ENCODE peak calls at places on chromosomes 5 and 9, in seven cellular contexts. X is activated gamma-delta T cell treated with anti-CD3 and anti-CD28 coated beads, Interleukin-2, amount 50 U/mL, for 16 hours; Q is stimulated activated CD8-positive, alpha-beta memory T cell treated with anti-CD3 and anti-CD28 coated beads, Interleukin-12 subunit alpha, Interleukin-12 subunit beta, amount 100 ng/mL, for 1 hour; A is ovary; S is NCI-H2029; H is dorsolateral prefrontal cortex; Z is GM20000. I is an unnamed sample.
A peak's percentile ranks its signal among the peaks of the same experiment; 100 is the strongest.

GRCh38 chr5:135571210-135571609 is 7.6 kb downstream of the CXCL14 start:
- DNase-seq in X (no peak), Q (no peak), A (no peak), S (no peak), H (no peak), Z (no peak), I (no peak)

GRCh38 chr9:93958875-93959682 is 3.9 kb upstream of the BARX1 start:
- DNase-seq in X (no peak), Q (no peak), A (no peak), S (peak; percentile 52), H (no peak), Z (peak; percentile 56), I (no peak)

GRCh38 chr5:83306572-83307241 is 164.8 kb upstream of the VCAN start:
- DNase-seq in X (no peak), Q (no peak), A (no peak), S (no peak), H (no peak), Z (peak; percentile 63), I (peak; percentile 86)

GRCh38 chr5:168681556-168682183 is 102.5 kb upstream of the PANK3 start:
- DNase-seq in X (no peak), Q (no peak), A (peak; percentile 74), S (no peak), H (no peak), Z (no peak), I (peak; percentile 27)

GRCh38 chr9:76181020-76181641 is 213.1 kb downstream of the RFK start:
- DNase-seq in X (no peak), Q (no peak), A (no peak), S (peak; percentile 92), H (no peak), Z (no peak), I (peak; percentile 34)

GRCh38 chr9:131198316-131198715 is 72.9 kb downstream of the NUP214 start:
- DNase-seq in X (no peak), Q (no peak), A (no peak), S (no peak), H (no peak), Z (no peak), I (no peak)

GRCh38 chr5:76960004-76960625 is 7.3 kb downstream of the CRHBP start:
- DNase-seq in X (no peak), Q (no peak), A (no peak), S (no peak), H (no peak), Z (peak; percentile 57), I (no peak)

GRCh38 chr9:129569506-129570449 is 51.1 kb downstream of the C9orf50 start:
- DNase-seq in X (no peak), Q (no peak), A (peak; percentile 56), S (no peak), H (no peak), Z (peak; percentile 70), I (no peak)

GRCh38 chr5:13625616-13626198 is 318.8 kb downstream of the DNAH5 start:
- DNase-seq in X (no peak), Q (no peak), A (no peak), S (no peak), H (no peak), Z (no peak), I (no peak)

GRCh38 chr5:111859533-111860270 is 102.7 kb upstream of the NREP start:
- DNase-seq in X (no peak), Q (no peak), A (no peak), S (no peak), H (no peak), Z (no peak), I (peak; percentile 89)

GRCh38 chr5:83925321-83925877 is 204.7 kb upstream of the HAPLN1 start:
- DNase-seq in X (no peak), Q (no peak), A (no peak), S (no peak), H (no peak), Z (no peak), I (peak; percentile 50)

GRCh38 chr9:87606921-87607521 is 109.4 kb downstream of the DAPK1 start:
- DNase-seq in X (no peak), Q (no peak), A (no peak), S (no peak), H (no peak), Z (no peak), I (peak; percentile 64)

GRCh38 chr9:118578467-118578866 is 790.8 kb downstream of the BRINP1 start:
- DNase-seq in X (no peak), Q (no peak), A (no peak), S (no peak), H (no peak), Z (no peak), I (no peak)

GRCh38 chr5:88244686-88245085 is 24.0 kb downstream of the TMEM161B start:
- DNase-seq in X (no peak), Q (no peak), A (no peak), S (no peak), H (no peak), Z (no peak), I (no peak)

GRCh38 chr9:91710148-91710547 is 239.9 kb downstream of the ROR2 start:
- DNase-seq in X (no peak), Q (no peak), A (no peak), S (no peak), H (no peak), Z (no peak), I (no peak)

GRCh38 chr5:145450286-145450969 is 384.7 kb downstream of the PRELID2 start:
- DNase-seq in X (no peak), Q (no peak), A (no peak), S (no peak), H (no peak), Z (no peak), I (no peak)

GRCh38 chr9:108468364-108468763 is 387.4 kb downstream of the ACTL7B start:
- DNase-seq in X (no peak), Q (no peak), A (no peak), S (peak; percentile 19), H (no peak), Z (peak; percentile 8), I (no peak)

GRCh38 chr5:102795546-102795945 is 40.4 kb downstream of the PAM start:
- DNase-seq in X (no peak), Q (no peak), A (no peak), S (no peak), H (no peak), Z (no peak), I (no peak)

GRCh38 chr5:142276517-142276916 is 48.3 kb downstream of the SPRY4 start:
- DNase-seq in X (no peak), Q (no peak), A (no peak), S (no peak), H (no peak), Z (no peak), I (no peak)

GRCh38 chr5:178831049-178831448 is 28.7 kb upstream of the ZNF354B start:
- DNase-seq in X (no peak), Q (no peak), A (no peak), S (no peak), H (no peak), Z (no peak), I (no peak)

GRCh38 chr5:75046366-75047142 is 5.8 kb downstream of the GCNT4 start:
- DNase-seq in X (no peak), Q (no peak), A (no peak), S (no peak), H (no peak), Z (no peak), I (no peak)

GRCh38 chr5:118762291-118762690 is 226.1 kb downstream of the DTWD2 start:
- DNase-seq in X (no peak), Q (no peak), A (peak; percentile 13), S (no peak), H (no peak), Z (no peak), I (no peak)

GRCh38 chr9:133979124-133979920 is 12.8 kb downstream of the VAV2 start:
- DNase-seq in X (no peak), Q (no peak), A (no peak), S (no peak), H (no peak), Z (peak; percentile 81), I (no peak)

GRCh38 chr5:5353681-5354080 is 68.8 kb upstream of the ICE1 start:
- DNase-seq in X (no peak), Q (no peak), A (no peak), S (no peak), H (no peak), Z (no peak), I (no peak)

GRCh38 chr9:100626949-100627348 is 49.1 kb downstream of the CAVIN4 start:
- DNase-seq in X (no peak), Q (no peak), A (no peak), S (no peak), H (no peak), Z (no peak), I (no peak)

GRCh38 chr9:93185261-93186150 is 1.6 kb downstream of the WNK2 start:
- DNase-seq in X (no peak), Q (no peak), A (no peak), S (no peak), H (no peak), Z (no peak), I (no peak)

GRCh38 chr5:157100140-157100679 is 8.6 kb downstream of the HAVCR2 start:
- DNase-seq in X (no peak), Q (no peak), A (no peak), S (no peak), H (no peak), Z (no peak), I (peak; percentile 25)

GRCh38 chr5:76690027-76690679 is 25.8 kb upstream of the F2R start:
- DNase-seq in X (no peak), Q (no peak), A (no peak), S (no peak), H (no peak), Z (no peak), I (no peak)

GRCh38 chr5:78473747-78474146 is 113.3 kb downstream of the SCAMP1 start:
- DNase-seq in X (no peak), Q (no peak), A (no peak), S (no peak), H (no peak), Z (no peak), I (no peak)

GRCh38 chr9:104941597-104941996 is 13.6 kb upstream of the ABCA1 start:
- DNase-seq in X (no peak), Q (no peak), A (no peak), S (no peak), H (no peak), Z (no peak), I (no peak)

GRCh38 chr5:121049971-121050370 is 585.9 kb downstream of the PRR16 start:
- DNase-seq in X (no peak), Q (no peak), A (no peak), S (no peak), H (no peak), Z (no peak), I (no peak)

GRCh38 chr5:30099634-30100033 is 1093.9 kb upstream of the CDH6 start:
- DNase-seq in X (no peak), Q (no peak), A (no peak), S (no peak), H (no peak), Z (no peak), I (no peak)

GRCh38 chr9:121609845-121610637 is 41.4 kb upstream of the DAB2IP start:
- DNase-seq in X (no peak), Q (no peak), A (no peak), S (peak; percentile 84), H (peak; percentile 47), Z (no peak), I (no peak)

GRCh38 chr5:91384671-91385430 is 1.7 kb upstream of the ARRDC3 start:
- DNase-seq in X (peak; percentile 25), Q (no peak), A (no peak), S (peak; percentile 95), H (no peak), Z (peak; percentile 74), I (peak; percentile 83)

GRCh38 chr5:4551034-4551433 is 589.1 kb upstream of the ADAMTS16 start:
- DNase-seq in X (no peak), Q (no peak), A (no peak), S (no peak), H (no peak), Z (no peak), I (no peak)

GRCh38 chr9:114446036-114446435 is 58.3 kb upstream of the AKNA start:
- DNase-seq in X (no peak), Q (no peak), A (no peak), S (no peak), H (no peak), Z (no peak), I (no peak)

GRCh38 chr5:95655575-95655974 is 9.0 kb downstream of the RFESD start:
- DNase-seq in X (no peak), Q (no peak), A (no peak), S (no peak), H (no peak), Z (no peak), I (no peak)

GRCh38 chr9:111711548-111711947 is 50.1 kb downstream of the GNG10 start:
- DNase-seq in X (no peak), Q (no peak), A (no peak), S (no peak), H (no peak), Z (no peak), I (no peak)